ENCODE peak calls at places on chromosomes 11 and 22, in seven cellular contexts. M, Q, S, K, Y, D and B are unnamed samples.

GRCh38 chr22:46884365-46884764 is 121.9 kb downstream of the TBC1D22A start:
- DNase-seq in Y (no peak), Q (no peak), K (no peak), M (no peak), S (no peak), D (no peak), B (no peak)

GRCh38 chr11:74818283-74818946 is 69.8 kb downstream of the RNF169 start:
- DNase-seq in S (no peak), Q (no peak), M (no peak), K (no peak), D (no peak), Y (no peak), B (no peak)

GRCh38 chr11:128148208-128148607 is 439.1 kb downstream of the ETS1 start:
- DNase-seq in D (no peak), Q (no peak), M (no peak), K (no peak), S (no peak), Y (no peak), B (no peak)

GRCh38 chr11:72204865-72205264 is 11.7 kb upstream of the FOLR2 start:
- DNase-seq in Y (no peak), M (no peak), K (no peak), S (no peak), Q (no peak), D (no peak), B (no peak)

GRCh38 chr22:36541831-36542391 is 12.9 kb upstream of the EIF3D start:
- DNase-seq in S (no peak), D (no peak), M (no peak), K (no peak), Y (no peak), Q (no peak), B (no peak)

GRCh38 chr11:46560300-46561025 is 33.4 kb downstream of the AMBRA1 start:
- DNase-seq in K (no peak), S (no peak), Y (no peak), Q (peak; percentile 78), D (no peak), M (no peak), B (no peak)

GRCh38 chr11:129375731-129376657 is at the start of gene BARX2:
- DNase-seq in S (peak; percentile 69), Y (no peak), Q (peak; percentile 85), M (no peak), D (no peak), K (no peak), B (no peak)

GRCh38 chr11:46121724-46122477 is 647 bp upstream of the PHF21A start:
- DNase-seq in K (peak; percentile 47), M (peak; percentile 75), S (peak; percentile 82), Q (peak; percentile 89), Y (peak; percentile 88), D (peak; percentile 13), B (no peak)

GRCh38 chr11:116931206-116931953 is 94.0 kb upstream of the APOA1 start:
- DNase-seq in S (no peak), Q (peak; percentile 32), K (no peak), D (no peak), Y (no peak), M (no peak), B (no peak)

GRCh38 chr11:13339196-13340153 is 61.9 kb downstream of the BMAL1 start:
- DNase-seq in K (no peak), Q (no peak), Y (no peak), D (no peak), S (no peak), M (no peak), B (no peak)